ENCODE peak calls at places on chromosomes 11 and 22, in nine cellular contexts. P is immature natural killer cell; G is stimulated activated CD4-positive, alpha-beta T cell treated with anti-CD3 and anti-CD28 coated beads, Interleukin-4, amount 100 ng/mL, for 1 hour; D is NT2/D1; U is T-helper 2 cell; O is MV-4-11; Z is choroid plexus epithelial cell; L is substantia nigra; W is HT1080. M is an unnamed sample.
A peak's percentile ranks its signal among the peaks of the same experiment; 100 is the strongest.

GRCh38 chr11:12725863-12726666 is 51.8 kb downstream of the TEAD1 start:
- DNase-seq in P (no peak), G (no peak), D (no peak), U (no peak), O (no peak), Z (peak; percentile 54), L (no peak), W (peak; percentile 80), M (peak; percentile 23)

GRCh38 chr11:30585067-30585891 is 874 bp downstream of the MPPED2 start:
- DNase-seq in P (peak; percentile 1), G (peak; percentile 5), D (peak; percentile 5), U (no peak), O (no peak), Z (no peak), L (peak; percentile 40), W (no peak), M (no peak)

GRCh38 chr22:26174280-26174679 is 5.0 kb downstream of the SEZ6L start:
- DNase-seq in P (no peak), G (no peak), D (peak; percentile 79), U (no peak), O (peak; percentile 9), Z (no peak), L (peak; percentile 6), W (peak; percentile 3), M (no peak)

GRCh38 chr11:35303596-35304392 is 115.6 kb downstream of the SLC1A2 start:
- DNase-seq in P (no peak), G (no peak), D (no peak), U (no peak), O (peak; percentile 83), Z (peak; percentile 86), L (peak; percentile 81), W (peak; percentile 18), M (peak; percentile 98)

GRCh38 chr11:125670131-125670530 is 10.5 kb downstream of the ACRV1 start:
- DNase-seq in P (no peak), G (no peak), D (no peak), U (no peak), O (no peak), Z (no peak), L (no peak), W (no peak), M (no peak)

GRCh38 chr11:65496304-65497140 is 2.3 kb upstream of the MALAT1 start:
- DNase-seq in P (no peak), G (no peak), D (no peak), U (no peak), O (no peak), Z (peak; percentile 48), L (no peak), W (peak; percentile 14), M (peak; percentile 19)

GRCh38 chr11:44609028-44609782 is 43.7 kb downstream of the CD82 start:
- DNase-seq in P (peak; percentile 42), G (peak; percentile 25), D (no peak), U (no peak), O (no peak), Z (no peak), L (no peak), W (no peak), M (no peak)

GRCh38 chr22:25942126-25942988 is 200.4 kb downstream of the MYO18B start:
- DNase-seq in P (no peak), G (no peak), D (no peak), U (no peak), O (no peak), Z (no peak), L (no peak), W (no peak), M (no peak)

GRCh38 chr11:72752088-72752914 is at the start of gene ARAP1:
- DNase-seq in P (peak; percentile 80), G (peak; percentile 76), D (peak; percentile 49), U (peak; percentile 66), O (peak; percentile 85), Z (peak; percentile 70), L (peak; percentile 75), W (peak; percentile 98), M (peak; percentile 69)

M was measured in MCF 10A.